ENCODE peak calls at places on chromosomes 7 and 10, in five cellular contexts. One of them, this sample, is unnamed.

GRCh38 chr10:50622497-50623298 is 1.1 kb downstream of the SGMS1 start:
- DNase-seq in ACHN: peak
- DNase-seq in NCI-H1092: no peak
- DNase-seq in GM23248: peak
- DNase-seq in T-helper 2 cell treated with Interferon-gamma antibody and Interleukin-4, amounts not matched to agents 5 μg/mL and 100 μg/mL, for 36 hours: peak
- DNase-seq in this sample: peak

GRCh38 chr10:108848016-108848415 is 1075.3 kb downstream of the XPNPEP1 start:
- DNase-seq in ACHN: no peak
- DNase-seq in NCI-H1092: no peak
- DNase-seq in GM23248: peak
- DNase-seq in T-helper 2 cell treated with Interferon-gamma antibody and Interleukin-4, amounts not matched to agents 5 μg/mL and 100 μg/mL, for 36 hours: no peak
- DNase-seq in this sample: peak

GRCh38 chr10:132685921-132686680 is 99.8 kb downstream of the NKX6-2 start:
- DNase-seq in ACHN: no peak
- DNase-seq in NCI-H1092: no peak
- DNase-seq in GM23248: no peak
- DNase-seq in T-helper 2 cell treated with Interferon-gamma antibody and Interleukin-4, amounts not matched to agents 5 μg/mL and 100 μg/mL, for 36 hours: no peak
- DNase-seq in this sample: no peak

GRCh38 chr10:5775705-5776104 is 37.5 kb downstream of the GDI2 start:
- DNase-seq in ACHN: no peak
- DNase-seq in NCI-H1092: no peak
- DNase-seq in GM23248: no peak
- DNase-seq in T-helper 2 cell treated with Interferon-gamma antibody and Interleukin-4, amounts not matched to agents 5 μg/mL and 100 μg/mL, for 36 hours: peak
- DNase-seq in this sample: no peak

GRCh38 chr7:90761584-90761983 is 165.5 kb downstream of the CDK14 start:
- DNase-seq in ACHN: no peak
- DNase-seq in NCI-H1092: no peak
- DNase-seq in GM23248: peak
- DNase-seq in T-helper 2 cell treated with Interferon-gamma antibody and Interleukin-4, amounts not matched to agents 5 μg/mL and 100 μg/mL, for 36 hours: no peak
- DNase-seq in this sample: no peak

GRCh38 chr7:137801003-137801402 is 45.8 kb downstream of the DGKI start:
- DNase-seq in ACHN: peak
- DNase-seq in NCI-H1092: no peak
- DNase-seq in GM23248: peak
- DNase-seq in T-helper 2 cell treated with Interferon-gamma antibody and Interleukin-4, amounts not matched to agents 5 μg/mL and 100 μg/mL, for 36 hours: no peak
- DNase-seq in this sample: peak

GRCh38 chr7:114085592-114086490 is 167.0 kb upstream of the PPP1R3A start:
- DNase-seq in ACHN: peak
- DNase-seq in NCI-H1092: peak
- DNase-seq in GM23248: peak
- DNase-seq in T-helper 2 cell treated with Interferon-gamma antibody and Interleukin-4, amounts not matched to agents 5 μg/mL and 100 μg/mL, for 36 hours: no peak
- DNase-seq in this sample: peak

GRCh38 chr10:69483988-69484387 is 32.7 kb downstream of the TSPAN15 start:
- DNase-seq in ACHN: no peak
- DNase-seq in NCI-H1092: no peak
- DNase-seq in GM23248: peak
- DNase-seq in T-helper 2 cell treated with Interferon-gamma antibody and Interleukin-4, amounts not matched to agents 5 μg/mL and 100 μg/mL, for 36 hours: no peak
- DNase-seq in this sample: peak

GRCh38 chr7:100247152-100247757 is 27.5 kb downstream of the PVRIG start:
- DNase-seq in ACHN: peak
- DNase-seq in NCI-H1092: peak
- DNase-seq in GM23248: peak
- DNase-seq in T-helper 2 cell treated with Interferon-gamma antibody and Interleukin-4, amounts not matched to agents 5 μg/mL and 100 μg/mL, for 36 hours: no peak
- DNase-seq in this sample: peak

GRCh38 chr10:52443419-52444388 is 129.6 kb downstream of the DKK1 start:
- DNase-seq in ACHN: no peak
- DNase-seq in NCI-H1092: no peak
- DNase-seq in GM23248: peak
- DNase-seq in T-helper 2 cell treated with Interferon-gamma antibody and Interleukin-4, amounts not matched to agents 5 μg/mL and 100 μg/mL, for 36 hours: no peak
- DNase-seq in this sample: peak

GRCh38 chr10:102791754-102792153 is 45.5 kb downstream of the CYP17A1 start:
- DNase-seq in ACHN: no peak
- DNase-seq in NCI-H1092: no peak
- DNase-seq in GM23248: peak
- DNase-seq in T-helper 2 cell treated with Interferon-gamma antibody and Interleukin-4, amounts not matched to agents 5 μg/mL and 100 μg/mL, for 36 hours: no peak
- DNase-seq in this sample: peak

GRCh38 chr10:73850863-73851461 is 23.4 kb downstream of the CAMK2G start:
- DNase-seq in ACHN: no peak
- DNase-seq in NCI-H1092: no peak
- DNase-seq in GM23248: peak
- DNase-seq in T-helper 2 cell treated with Interferon-gamma antibody and Interleukin-4, amounts not matched to agents 5 μg/mL and 100 μg/mL, for 36 hours: no peak
- DNase-seq in this sample: peak

GRCh38 chr10:15813415-15813814 is 46.9 kb downstream of the MINDY3 start:
- DNase-seq in ACHN: no peak
- DNase-seq in NCI-H1092: no peak
- DNase-seq in GM23248: peak
- DNase-seq in T-helper 2 cell treated with Interferon-gamma antibody and Interleukin-4, amounts not matched to agents 5 μg/mL and 100 μg/mL, for 36 hours: no peak
- DNase-seq in this sample: no peak

GRCh38 chr7:145474287-145474686 is 638.4 kb upstream of the TPK1 start:
- DNase-seq in ACHN: no peak
- DNase-seq in NCI-H1092: no peak
- DNase-seq in GM23248: no peak
- DNase-seq in T-helper 2 cell treated with Interferon-gamma antibody and Interleukin-4, amounts not matched to agents 5 μg/mL and 100 μg/mL, for 36 hours: no peak
- DNase-seq in this sample: no peak

GRCh38 chr10:1114355-1115261 is 58.4 kb downstream of the WDR37 start:
- DNase-seq in ACHN: no peak
- DNase-seq in NCI-H1092: no peak
- DNase-seq in GM23248: no peak
- DNase-seq in T-helper 2 cell treated with Interferon-gamma antibody and Interleukin-4, amounts not matched to agents 5 μg/mL and 100 μg/mL, for 36 hours: no peak
- DNase-seq in this sample: no peak

GRCh38 chr7:1193593-1194424 is 33.8 kb upstream of the ZFAND2A start:
- DNase-seq in ACHN: peak
- DNase-seq in NCI-H1092: no peak
- DNase-seq in GM23248: peak
- DNase-seq in T-helper 2 cell treated with Interferon-gamma antibody and Interleukin-4, amounts not matched to agents 5 μg/mL and 100 μg/mL, for 36 hours: peak
- DNase-seq in this sample: peak

This sample was measured in AG08395.